ENCODE peak calls at places on chromosome 10, in seven cellular contexts. D, C, Q, O, E, X and G are unnamed samples.

GRCh38 chr10:63466168-63466935 is 575 bp upstream of the JMJD1C start:
- DNase-seq in D (peak), C (no peak), Q (peak), O (peak), E (peak), X (peak), G (no peak)

GRCh38 chr10:118412918-118413317 is 70.8 kb upstream of the FAM204A start:
- DNase-seq in D (no peak), C (no peak), Q (no peak), O (no peak), E (no peak), X (no peak), G (no peak)

GRCh38 chr10:97759157-97759980 is 12.4 kb downstream of the SFRP5 start:
- DNase-seq in D (peak), C (peak), Q (peak), O (peak), E (peak), X (peak), G (peak)

GRCh38 chr10:131698232-131698631 is 202.6 kb upstream of the PPP2R2D start:
- DNase-seq in D (no peak), C (no peak), Q (no peak), O (no peak), E (no peak), X (no peak), G (no peak)

GRCh38 chr10:69703766-69704191 is 73.7 kb downstream of the FAM241B start:
- DNase-seq in D (peak), C (no peak), Q (no peak), O (no peak), E (no peak), X (peak), G (peak)

GRCh38 chr10:124000792-124001201 is 92.6 kb downstream of the CHST15 start:
- DNase-seq in D (no peak), C (no peak), Q (no peak), O (no peak), E (no peak), X (no peak), G (no peak)

GRCh38 chr10:102660891-102661613 is 16.8 kb downstream of the TRIM8 start:
- DNase-seq in D (peak), C (peak), Q (no peak), O (peak), E (no peak), X (peak), G (no peak)

GRCh38 chr10:49664842-49665355 is 14.6 kb upstream of the C10orf53 start:
- DNase-seq in D (no peak), C (no peak), Q (no peak), O (no peak), E (no peak), X (no peak), G (no peak)

GRCh38 chr10:110426294-110427153 is 71.2 kb upstream of the DUSP5 start:
- DNase-seq in D (peak), C (no peak), Q (no peak), O (no peak), E (no peak), X (peak), G (no peak)

GRCh38 chr10:5523796-5524574 is 776 bp upstream of the CALML3 start:
- DNase-seq in D (no peak), C (no peak), Q (no peak), O (peak), E (no peak), X (no peak), G (no peak)

GRCh38 chr10:4086041-4086886 is 301.3 kb upstream of the KLF6 start:
- DNase-seq in D (no peak), C (no peak), Q (no peak), O (no peak), E (no peak), X (no peak), G (no peak)

GRCh38 chr10:49598986-49599385 is 11.1 kb upstream of the SLC18A3 start:
- DNase-seq in D (peak), C (no peak), Q (no peak), O (no peak), E (no peak), X (no peak), G (no peak)

GRCh38 chr10:6494934-6495592 is 85.0 kb downstream of the PRKCQ start:
- DNase-seq in D (no peak), C (peak), Q (no peak), O (no peak), E (no peak), X (no peak), G (no peak)

GRCh38 chr10:23063387-23064287 is 31.7 kb upstream of the MSRB2 start:
- DNase-seq in D (peak), C (no peak), Q (no peak), O (no peak), E (no peak), X (no peak), G (no peak)

GRCh38 chr10:107971411-107971810 is 806.9 kb upstream of the SORCS1 start:
- DNase-seq in D (no peak), C (no peak), Q (no peak), O (no peak), E (no peak), X (peak), G (no peak)

GRCh38 chr10:101894266-101894665 is 50.7 kb upstream of the KCNIP2 start:
- DNase-seq in D (no peak), C (no peak), Q (no peak), O (no peak), E (no peak), X (no peak), G (no peak)